ENCODE peak calls at places on chromosomes 3 and 15, in nine cellular contexts. One of them, this sample, is unnamed.

GRCh38 chr3:129890125-129890524 is 3.4 kb downstream of the TMCC1 start:
- DNase-seq in activated CD4-positive, alpha-beta T cell treated with anti-CD3 and anti-CD28 coated beads, Interleukin-2, amount 50 U/mL, for 24 hours: no peak
- DNase-seq in coronary artery: no peak
- DNase-seq in ELR: peak
- DNase-seq in NCI-H2171 treated with DMSO at 0.1 percent for 48 hours: peak
- DNase-seq in iPS DF 19.7: no peak
- DNase-seq in ascending aorta: no peak
- DNase-seq in Ammon's horn: no peak
- DNase-seq in stimulated activated CD4-positive, alpha-beta T cell treated with anti-CD3 and anti-CD28 coated beads, TNF-alpha, amount 100 ng/mL, for 4 hours: no peak
- DNase-seq in this sample: no peak

GRCh38 chr3:57985176-57985976 is 22.8 kb upstream of the FLNB start:
- DNase-seq in activated CD4-positive, alpha-beta T cell treated with anti-CD3 and anti-CD28 coated beads, Interleukin-2, amount 50 U/mL, for 24 hours: no peak
- DNase-seq in coronary artery: no peak
- DNase-seq in ELR: no peak
- DNase-seq in NCI-H2171 treated with DMSO at 0.1 percent for 48 hours: peak
- DNase-seq in iPS DF 19.7: no peak
- DNase-seq in ascending aorta: no peak
- DNase-seq in Ammon's horn: no peak
- DNase-seq in stimulated activated CD4-positive, alpha-beta T cell treated with anti-CD3 and anti-CD28 coated beads, TNF-alpha, amount 100 ng/mL, for 4 hours: no peak
- DNase-seq in this sample: no peak

GRCh38 chr3:185760550-185760949 is 64.3 kb downstream of the IGF2BP2 start:
- DNase-seq in activated CD4-positive, alpha-beta T cell treated with anti-CD3 and anti-CD28 coated beads, Interleukin-2, amount 50 U/mL, for 24 hours: no peak
- DNase-seq in coronary artery: no peak
- DNase-seq in ELR: no peak
- DNase-seq in NCI-H2171 treated with DMSO at 0.1 percent for 48 hours: no peak
- DNase-seq in iPS DF 19.7: no peak
- DNase-seq in ascending aorta: no peak
- DNase-seq in Ammon's horn: no peak
- DNase-seq in stimulated activated CD4-positive, alpha-beta T cell treated with anti-CD3 and anti-CD28 coated beads, TNF-alpha, amount 100 ng/mL, for 4 hours: no peak
- DNase-seq in this sample: no peak

GRCh38 chr3:168094877-168095610 is 680 bp downstream of the GOLIM4 start:
- DNase-seq in activated CD4-positive, alpha-beta T cell treated with anti-CD3 and anti-CD28 coated beads, Interleukin-2, amount 50 U/mL, for 24 hours: peak
- DNase-seq in coronary artery: peak
- DNase-seq in ELR: peak
- DNase-seq in NCI-H2171 treated with DMSO at 0.1 percent for 48 hours: peak
- DNase-seq in iPS DF 19.7: no peak
- DNase-seq in ascending aorta: peak
- DNase-seq in Ammon's horn: peak
- DNase-seq in stimulated activated CD4-positive, alpha-beta T cell treated with anti-CD3 and anti-CD28 coated beads, TNF-alpha, amount 100 ng/mL, for 4 hours: no peak
- DNase-seq in this sample: peak

GRCh38 chr15:74275957-74276356 is 39.8 kb downstream of the CCDC33 start:
- DNase-seq in activated CD4-positive, alpha-beta T cell treated with anti-CD3 and anti-CD28 coated beads, Interleukin-2, amount 50 U/mL, for 24 hours: no peak
- DNase-seq in coronary artery: no peak
- DNase-seq in ELR: peak
- DNase-seq in NCI-H2171 treated with DMSO at 0.1 percent for 48 hours: peak
- DNase-seq in iPS DF 19.7: no peak
- DNase-seq in ascending aorta: no peak
- DNase-seq in Ammon's horn: no peak
- DNase-seq in stimulated activated CD4-positive, alpha-beta T cell treated with anti-CD3 and anti-CD28 coated beads, TNF-alpha, amount 100 ng/mL, for 4 hours: no peak
- DNase-seq in this sample: no peak

GRCh38 chr15:64426845-64427465 is 33.4 kb upstream of the ZNF609 start:
- DNase-seq in activated CD4-positive, alpha-beta T cell treated with anti-CD3 and anti-CD28 coated beads, Interleukin-2, amount 50 U/mL, for 24 hours: no peak
- DNase-seq in coronary artery: no peak
- DNase-seq in ELR: peak
- DNase-seq in NCI-H2171 treated with DMSO at 0.1 percent for 48 hours: peak
- DNase-seq in iPS DF 19.7: no peak
- DNase-seq in ascending aorta: no peak
- DNase-seq in Ammon's horn: peak
- DNase-seq in stimulated activated CD4-positive, alpha-beta T cell treated with anti-CD3 and anti-CD28 coated beads, TNF-alpha, amount 100 ng/mL, for 4 hours: no peak
- DNase-seq in this sample: no peak

GRCh38 chr3:195879416-195880036 is 28.8 kb downstream of the TNK2 start:
- DNase-seq in activated CD4-positive, alpha-beta T cell treated with anti-CD3 and anti-CD28 coated beads, Interleukin-2, amount 50 U/mL, for 24 hours: no peak
- DNase-seq in coronary artery: no peak
- DNase-seq in ELR: no peak
- DNase-seq in NCI-H2171 treated with DMSO at 0.1 percent for 48 hours: no peak
- DNase-seq in iPS DF 19.7: no peak
- DNase-seq in ascending aorta: no peak
- DNase-seq in Ammon's horn: no peak
- DNase-seq in stimulated activated CD4-positive, alpha-beta T cell treated with anti-CD3 and anti-CD28 coated beads, TNF-alpha, amount 100 ng/mL, for 4 hours: no peak
- DNase-seq in this sample: no peak

GRCh38 chr3:11774296-11774877 is 72.3 kb downstream of the TAMM41 start:
- DNase-seq in activated CD4-positive, alpha-beta T cell treated with anti-CD3 and anti-CD28 coated beads, Interleukin-2, amount 50 U/mL, for 24 hours: no peak
- DNase-seq in coronary artery: no peak
- DNase-seq in ELR: peak
- DNase-seq in NCI-H2171 treated with DMSO at 0.1 percent for 48 hours: peak
- DNase-seq in iPS DF 19.7: peak
- DNase-seq in ascending aorta: no peak
- DNase-seq in Ammon's horn: peak
- DNase-seq in stimulated activated CD4-positive, alpha-beta T cell treated with anti-CD3 and anti-CD28 coated beads, TNF-alpha, amount 100 ng/mL, for 4 hours: no peak
- DNase-seq in this sample: no peak

GRCh38 chr15:77036537-77037474 is 34.1 kb downstream of the TSPAN3 start:
- DNase-seq in activated CD4-positive, alpha-beta T cell treated with anti-CD3 and anti-CD28 coated beads, Interleukin-2, amount 50 U/mL, for 24 hours: no peak
- DNase-seq in coronary artery: peak
- DNase-seq in ELR: no peak
- DNase-seq in NCI-H2171 treated with DMSO at 0.1 percent for 48 hours: no peak
- DNase-seq in iPS DF 19.7: no peak
- DNase-seq in ascending aorta: peak
- DNase-seq in Ammon's horn: no peak
- DNase-seq in stimulated activated CD4-positive, alpha-beta T cell treated with anti-CD3 and anti-CD28 coated beads, TNF-alpha, amount 100 ng/mL, for 4 hours: no peak
- DNase-seq in this sample: no peak